ENCODE peak calls at places on chromosomes 3 and 15, in seven cellular contexts. R is sigmoid colon, D is IMR-90, Z is adrenal gland, Q is psoas muscle, O is keratinocyte, H is stomach. F is an unnamed sample. For H3K4me1, the result is how much of the 10 kb centered on the place peaks cover.

GRCh38 chr15:70120954-70121655 is 23.4 kb upstream of the TLE3 start:
- DNase-seq in D (no peak), Z (no peak), R (no peak), Q (no peak), H (no peak), O (no peak), F (no peak)

GRCh38 chr15:76139368-76140068 is 79.7 kb downstream of the TMEM266 start:
- DNase-seq in Q (peak), H (peak), D (peak), Z (peak), R (no peak), O (peak), F (peak)

GRCh38 chr15:39409876-39410505 is 170.9 kb upstream of the THBS1 start:
- DNase-seq in R (no peak), Z (no peak), O (no peak), Q (no peak), H (no peak), D (no peak), F (no peak)

GRCh38 chr3:49124203-49124602 is 3.6 kb upstream of the USP19 start:
- DNase-seq in R (no peak), H (no peak), D (no peak), Z (no peak), O (no peak), Q (no peak), F (no peak)

GRCh38 chr3:38039899-38040261 is 872 bp downstream of the DLEC1 start:
- DNase-seq in O (no peak), H (peak), Q (peak), R (peak), D (peak), Z (peak), F (peak)

GRCh38 chr3:194617827-194618226 is 15.4 kb downstream of the TMEM44 start:
- DNase-seq in O (no peak), D (peak), H (no peak), Q (no peak), Z (no peak), R (no peak), F (no peak)

GRCh38 chr3:34239870-34240269 is 441.4 kb downstream of the PDCD6IP start:
- DNase-seq in R (no peak), H (no peak), Z (no peak), D (no peak), Q (no peak), O (no peak), F (no peak)

GRCh38 chr3:30951806-30952205 is 57.3 kb upstream of the GADL1 start:
- DNase-seq in H (no peak), O (no peak), Q (no peak), D (no peak), R (no peak), Z (no peak), F (no peak)

GRCh38 chr3:46970391-46971091 is 6.0 kb downstream of the CCDC12 start:
- DNase-seq in D (no peak), Q (peak), H (peak), Z (peak), R (no peak), O (no peak), F (no peak)

GRCh38 chr15:24898715-24899278 is 56.0 kb upstream of the SNRPN start:
- DNase-seq in H (no peak), Z (no peak), Q (no peak), O (no peak), R (no peak), D (no peak), F (no peak)

GRCh38 chr15:67409175-67409574 is 111.8 kb upstream of the C15orf61 start:
- DNase-seq in O (no peak), D (no peak), Z (no peak), H (no peak), R (no peak), Q (no peak), F (no peak)

GRCh38 chr15:90592144-90592887 is 62.6 kb downstream of the CRTC3 start:
- DNase-seq in Z (no peak), H (no peak), R (no peak), Q (no peak), D (peak), O (no peak), F (no peak)
- TF ChIP-seq CTCF in Z (no peak), H (no peak), R (no peak), Q (no peak), D (no peak), O (no peak), F (no peak)

GRCh38 chr15:51105430-51106016 is 10.8 kb upstream of the TNFAIP8L3 start:
- DNase-seq in Z (no peak), O (no peak), D (no peak), Q (no peak), H (no peak), R (no peak), F (no peak)
- H3K4me1 ChIP-seq in Z (under half), O (under half), D (under half), Q (under half), H (under half), R (under half), F (under half)

DNA sequence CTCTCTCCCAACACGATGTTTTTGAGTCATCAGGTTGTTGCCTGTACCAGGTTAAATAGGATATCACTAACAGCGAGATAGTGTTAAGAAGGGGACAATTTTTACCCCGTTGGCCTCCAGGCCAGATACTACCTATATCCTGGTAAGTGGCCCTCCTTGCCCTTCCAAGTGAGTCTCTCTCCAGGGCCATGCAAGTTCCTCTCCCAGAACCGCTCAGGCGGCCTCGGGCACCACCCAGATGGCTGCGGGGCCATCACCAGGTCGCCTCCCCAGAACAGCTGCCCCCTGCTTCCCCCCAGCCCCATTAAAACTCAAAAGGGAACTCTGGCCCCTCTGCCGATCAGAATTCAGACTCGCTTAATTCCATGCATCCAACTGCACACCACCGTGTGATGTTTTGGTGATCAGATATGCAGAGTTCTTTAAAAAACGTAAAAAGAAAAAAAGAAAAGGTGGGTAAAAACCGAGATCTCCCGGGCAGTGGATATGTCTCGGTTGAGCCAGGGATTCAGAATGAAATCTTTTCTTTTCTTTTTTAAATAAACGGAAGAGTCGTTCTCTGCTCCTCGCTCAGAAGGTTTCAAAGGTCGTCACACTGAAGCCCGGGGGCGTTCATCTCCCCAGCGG is 1.9 kb upstream of the TRIM71 start:
- DNase-seq in H (no peak), Q (no peak), R (no peak), D (no peak), Z (no peak), O (no peak), F (no peak)
- H3K4me3 ChIP-seq in H (peak), Q (no peak), R (no peak), D (no peak), Z (no peak), O (no peak), F (no peak)

GRCh38 chr3:45437388-45437787 is 49.0 kb downstream of the LARS2 start:
- DNase-seq in O (no peak), D (peak), Q (no peak), R (no peak), Z (no peak), H (no peak), F (no peak)

GRCh38 chr3:45435961-45436360 is 47.6 kb downstream of the LARS2 start:
- DNase-seq in Q (no peak), H (no peak), Z (no peak), D (no peak), O (no peak), R (no peak), F (no peak)

GRCh38 chr3:45440562-45440961 is 52.2 kb downstream of the LARS2 start:
- DNase-seq in Q (no peak), D (no peak), Z (no peak), H (no peak), O (no peak), R (no peak), F (no peak)

GRCh38 chr3:45434996-45435395 is 46.6 kb downstream of the LARS2 start:
- DNase-seq in O (peak), Q (no peak), Z (no peak), R (no peak), D (no peak), H (no peak), F (no peak)
- TF ChIP-seq CTCF in O (no peak), Q (no peak), Z (no peak), R (no peak), D (no peak), H (no peak), F (no peak)

DNA sequence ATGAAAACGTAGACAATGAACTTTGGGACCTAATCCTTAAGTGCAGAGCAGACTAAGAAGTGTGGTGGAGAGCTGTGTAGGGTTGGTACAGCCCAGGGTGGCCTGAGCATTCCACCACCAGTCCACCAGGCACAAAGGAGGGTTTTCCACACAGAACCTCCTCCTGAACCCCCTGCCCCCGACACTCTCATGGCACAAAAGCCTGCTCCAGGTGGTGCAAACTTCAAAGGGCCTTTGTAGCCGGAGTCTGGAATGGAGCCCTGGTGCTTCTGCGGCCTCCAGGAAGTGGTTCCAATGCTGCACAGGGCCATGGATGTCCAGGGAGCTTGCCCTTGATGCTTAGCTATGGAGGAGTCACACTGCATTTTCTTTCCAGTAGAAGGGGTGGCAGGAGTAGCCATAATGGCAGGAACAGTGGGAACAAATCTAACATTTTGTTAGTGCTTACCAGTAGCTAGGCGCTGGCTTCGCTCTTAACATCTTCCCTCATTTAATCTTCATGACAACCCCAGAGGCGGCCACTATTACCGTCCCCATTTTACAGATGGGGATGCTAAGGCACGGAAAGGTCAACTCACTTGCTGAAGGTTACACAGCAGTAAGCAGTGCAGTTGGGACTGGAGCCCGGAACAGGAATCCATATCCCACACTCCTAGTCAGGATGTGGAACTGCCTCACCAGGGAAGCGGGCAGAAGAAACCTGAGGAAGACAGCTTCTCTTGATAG is 68.6 kb downstream of the LRIG1 start:
- DNase-seq in H (no peak), R (no peak), Q (no peak), Z (no peak), O (no peak), D (no peak), F (no peak)
- H3K4me1 ChIP-seq in H (under half), R (half or more), Q (half or more), Z (under half), O (under half), D (under half), F (under half)

GRCh38 chr15:68471552-68471951 is 39.6 kb upstream of the ITGA11 start:
- DNase-seq in R (no peak), H (no peak), Q (no peak), Z (no peak), O (no peak), D (peak), F (no peak)
- H3K4me3 ChIP-seq in R (no peak), H (no peak), Q (no peak), Z (no peak), O (no peak), D (no peak), F (no peak)

F was measured in lung.